ENCODE peak calls at places on chromosomes 5 and 9, in seven cellular contexts. One of them, this sample, is unnamed.

GRCh38 chr5:111296570-111296969 is 72.4 kb downstream of the CAMK4 start:
- DNase-seq in ovary: no peak
- DNase-seq in esophagus muscularis mucosa: no peak
- DNase-seq in A549: no peak
- DNase-seq in sigmoid colon: no peak
- DNase-seq in tibial nerve: no peak
- DNase-seq in K562: no peak
- DNase-seq in this sample: no peak

GRCh38 chr9:7115606-7116005 is 357.8 kb downstream of the KDM4C start:
- DNase-seq in ovary: no peak
- DNase-seq in esophagus muscularis mucosa: no peak
- DNase-seq in A549: no peak
- DNase-seq in sigmoid colon: no peak
- DNase-seq in tibial nerve: no peak
- DNase-seq in K562: no peak
- DNase-seq in this sample: no peak

GRCh38 chr5:132428147-132428482 is 58.6 kb downstream of the SLC22A5 start:
- DNase-seq in ovary: no peak
- DNase-seq in esophagus muscularis mucosa: no peak
- DNase-seq in A549: no peak
- DNase-seq in sigmoid colon: no peak
- DNase-seq in tibial nerve: no peak
- DNase-seq in K562: no peak
- DNase-seq in this sample: no peak

GRCh38 chr5:171571663-171572062 is 152.2 kb downstream of the FGF18 start:
- DNase-seq in ovary: no peak
- DNase-seq in esophagus muscularis mucosa: no peak
- DNase-seq in A549: peak
- DNase-seq in sigmoid colon: no peak
- DNase-seq in tibial nerve: no peak
- DNase-seq in K562: no peak
- DNase-seq in this sample: no peak

GRCh38 chr5:158560170-158560569 is 539.5 kb downstream of the EBF1 start:
- DNase-seq in ovary: no peak
- DNase-seq in esophagus muscularis mucosa: peak
- DNase-seq in A549: no peak
- DNase-seq in sigmoid colon: no peak
- DNase-seq in tibial nerve: no peak
- DNase-seq in K562: no peak
- DNase-seq in this sample: no peak

GRCh38 chr5:177086918-177087706 is 397 bp downstream of the FGFR4 start:
- DNase-seq in ovary: no peak
- DNase-seq in esophagus muscularis mucosa: no peak
- DNase-seq in A549: peak
- DNase-seq in sigmoid colon: no peak
- DNase-seq in tibial nerve: no peak
- DNase-seq in K562: peak
- DNase-seq in this sample: peak

GRCh38 chr9:129995409-129996160 is 47.4 kb downstream of the FNBP1 start:
- DNase-seq in ovary: no peak
- DNase-seq in esophagus muscularis mucosa: no peak
- DNase-seq in A549: no peak
- DNase-seq in sigmoid colon: no peak
- DNase-seq in tibial nerve: no peak
- DNase-seq in K562: peak
- DNase-seq in this sample: no peak

GRCh38 chr5:82365744-82366228 is 87.6 kb upstream of the RPS23 start:
- DNase-seq in ovary: no peak
- DNase-seq in esophagus muscularis mucosa: peak
- DNase-seq in A549: peak
- DNase-seq in sigmoid colon: no peak
- DNase-seq in tibial nerve: no peak
- DNase-seq in K562: no peak
- DNase-seq in this sample: peak

GRCh38 chr9:117325789-117326185 is 89.1 kb downstream of the ASTN2 start:
- DNase-seq in ovary: no peak
- DNase-seq in esophagus muscularis mucosa: no peak
- DNase-seq in A549: no peak
- DNase-seq in sigmoid colon: no peak
- DNase-seq in tibial nerve: no peak
- DNase-seq in K562: no peak
- DNase-seq in this sample: no peak

GRCh38 chr9:116572095-116572748 is 114.9 kb upstream of the TRIM32 start:
- DNase-seq in ovary: peak
- DNase-seq in esophagus muscularis mucosa: peak
- DNase-seq in A549: peak
- DNase-seq in sigmoid colon: peak
- DNase-seq in tibial nerve: peak
- DNase-seq in K562: peak
- DNase-seq in this sample: peak

GRCh38 chr5:73363911-73364730 is 84.5 kb downstream of the FOXD1 start:
- DNase-seq in ovary: no peak
- DNase-seq in esophagus muscularis mucosa: peak
- DNase-seq in A549: peak
- DNase-seq in sigmoid colon: no peak
- DNase-seq in tibial nerve: no peak
- DNase-seq in K562: no peak
- DNase-seq in this sample: no peak

GRCh38 chr5:125897068-125897467 is 526.1 kb upstream of the GRAMD2B start:
- DNase-seq in ovary: no peak
- DNase-seq in esophagus muscularis mucosa: no peak
- DNase-seq in A549: no peak
- DNase-seq in sigmoid colon: no peak
- DNase-seq in tibial nerve: no peak
- DNase-seq in K562: no peak
- DNase-seq in this sample: no peak

GRCh38 chr5:38634961-38635369 is 78.5 kb upstream of the LIFR start:
- DNase-seq in ovary: no peak
- DNase-seq in esophagus muscularis mucosa: no peak
- DNase-seq in A549: peak
- DNase-seq in sigmoid colon: no peak
- DNase-seq in tibial nerve: no peak
- DNase-seq in K562: no peak
- DNase-seq in this sample: no peak

GRCh38 chr9:34510032-34510431 is 12.8 kb downstream of the ENHO start:
- DNase-seq in ovary: no peak
- DNase-seq in esophagus muscularis mucosa: no peak
- DNase-seq in A549: no peak
- DNase-seq in sigmoid colon: peak
- DNase-seq in tibial nerve: no peak
- DNase-seq in K562: no peak
- DNase-seq in this sample: no peak

GRCh38 chr9:94553029-94553938 is 1.6 kb upstream of the PCAT7 start:
- DNase-seq in ovary: no peak
- DNase-seq in esophagus muscularis mucosa: no peak
- DNase-seq in A549: peak
- DNase-seq in sigmoid colon: no peak
- DNase-seq in tibial nerve: no peak
- DNase-seq in K562: peak
- DNase-seq in this sample: no peak

GRCh38 chr5:154274828-154275185 is 84.3 kb downstream of the GALNT10 start:
- DNase-seq in ovary: no peak
- DNase-seq in esophagus muscularis mucosa: no peak
- DNase-seq in A549: no peak
- DNase-seq in sigmoid colon: no peak
- DNase-seq in tibial nerve: no peak
- DNase-seq in K562: no peak
- DNase-seq in this sample: no peak

GRCh38 chr5:123429993-123430392 is 6.8 kb upstream of the CEP120 start:
- DNase-seq in ovary: no peak
- DNase-seq in esophagus muscularis mucosa: no peak
- DNase-seq in A549: peak
- DNase-seq in sigmoid colon: no peak
- DNase-seq in tibial nerve: no peak
- DNase-seq in K562: no peak
- DNase-seq in this sample: no peak

GRCh38 chr5:40841068-40841805 is at the start of gene CARD6:
- DNase-seq in ovary: no peak
- DNase-seq in esophagus muscularis mucosa: no peak
- DNase-seq in A549: peak
- DNase-seq in sigmoid colon: no peak
- DNase-seq in tibial nerve: no peak
- DNase-seq in K562: peak
- DNase-seq in this sample: no peak

GRCh38 chr5:123035950-123036390 is 555 bp downstream of the PPIC start:
- DNase-seq in ovary: peak
- DNase-seq in esophagus muscularis mucosa: no peak
- DNase-seq in A549: peak
- DNase-seq in sigmoid colon: peak
- DNase-seq in tibial nerve: no peak
- DNase-seq in K562: peak
- DNase-seq in this sample: peak

GRCh38 chr5:77239126-77239741 is 28.8 kb downstream of the PDE8B start:
- DNase-seq in ovary: no peak
- DNase-seq in esophagus muscularis mucosa: no peak
- DNase-seq in A549: peak
- DNase-seq in sigmoid colon: no peak
- DNase-seq in tibial nerve: no peak
- DNase-seq in K562: peak
- DNase-seq in this sample: no peak

GRCh38 chr5:82562696-82563240 is 284.6 kb upstream of the RPS23 start:
- DNase-seq in ovary: no peak
- DNase-seq in esophagus muscularis mucosa: no peak
- DNase-seq in A549: no peak
- DNase-seq in sigmoid colon: no peak
- DNase-seq in tibial nerve: no peak
- DNase-seq in K562: no peak
- DNase-seq in this sample: no peak

GRCh38 chr9:9747787-9748186 is 865.0 kb downstream of the PTPRD start:
- DNase-seq in ovary: no peak
- DNase-seq in esophagus muscularis mucosa: no peak
- DNase-seq in A549: no peak
- DNase-seq in sigmoid colon: no peak
- DNase-seq in tibial nerve: no peak
- DNase-seq in K562: no peak
- DNase-seq in this sample: no peak

GRCh38 chr5:166602271-166602670 is 1689.2 kb upstream of the WWC1 start:
- DNase-seq in ovary: no peak
- DNase-seq in esophagus muscularis mucosa: no peak
- DNase-seq in A549: no peak
- DNase-seq in sigmoid colon: no peak
- DNase-seq in tibial nerve: no peak
- DNase-seq in K562: no peak
- DNase-seq in this sample: no peak

GRCh38 chr9:137114613-137115393 is at the start of gene DPP7:
- DNase-seq in ovary: peak
- DNase-seq in esophagus muscularis mucosa: no peak
- DNase-seq in A549: peak
- DNase-seq in sigmoid colon: peak
- DNase-seq in tibial nerve: peak
- DNase-seq in K562: peak
- DNase-seq in this sample: peak

GRCh38 chr5:55665065-55665464 is 47.1 kb downstream of the SLC38A9 start:
- DNase-seq in ovary: no peak
- DNase-seq in esophagus muscularis mucosa: no peak
- DNase-seq in A549: no peak
- DNase-seq in sigmoid colon: no peak
- DNase-seq in tibial nerve: no peak
- DNase-seq in K562: no peak
- DNase-seq in this sample: no peak

GRCh38 chr9:121484659-121485446 is 14.8 kb downstream of the GGTA1 start:
- DNase-seq in ovary: no peak
- DNase-seq in esophagus muscularis mucosa: no peak
- DNase-seq in A549: no peak
- DNase-seq in sigmoid colon: no peak
- DNase-seq in tibial nerve: no peak
- DNase-seq in K562: no peak
- DNase-seq in this sample: no peak

DNA sequence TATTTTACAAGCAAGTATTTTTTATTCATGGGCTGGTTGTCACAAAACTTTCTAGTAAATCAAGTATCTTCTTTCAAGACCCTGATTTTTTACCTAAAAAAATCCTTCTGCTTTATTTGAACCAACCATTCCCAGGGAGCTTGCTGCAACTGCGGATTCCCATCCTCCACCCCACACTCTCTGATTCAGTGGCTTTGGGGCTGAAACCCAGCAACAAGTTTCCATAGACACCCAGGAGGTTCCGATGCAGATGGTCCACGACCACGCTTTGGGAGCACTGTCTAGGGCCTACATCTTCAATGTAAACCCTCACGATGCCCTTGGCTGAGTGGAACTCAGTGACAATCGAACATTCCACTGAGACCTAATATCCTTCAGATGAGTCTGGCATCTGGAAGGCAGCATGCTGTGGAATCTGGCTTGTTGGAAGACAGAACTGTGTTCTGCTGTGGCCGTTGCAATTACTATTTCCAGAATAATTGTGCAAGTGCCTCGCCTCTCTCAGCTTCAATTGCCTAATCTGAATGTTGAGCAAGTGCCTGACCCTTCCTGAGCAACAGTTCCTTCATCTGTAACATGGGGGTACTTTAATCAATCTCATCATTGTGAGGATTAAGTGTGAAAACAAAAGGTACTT is 105.1 kb downstream of the INSYN2B start:
- DNase-seq in ovary: no peak
- DNase-seq in esophagus muscularis mucosa: no peak
- DNase-seq in A549: no peak
- DNase-seq in sigmoid colon: no peak
- DNase-seq in tibial nerve: no peak
- DNase-seq in K562: no peak
- DNase-seq in this sample: no peak
- TF ChIP-seq POLR2A in ovary: no peak
- TF ChIP-seq POLR2A in esophagus muscularis mucosa: no peak
- TF ChIP-seq POLR2A in A549: no peak
- TF ChIP-seq POLR2A in sigmoid colon: no peak
- TF ChIP-seq POLR2A in tibial nerve: no peak
- TF ChIP-seq POLR2A in K562: no peak
- TF ChIP-seq POLR2A in this sample: no peak

GRCh38 chr5:59789197-59789596 is 104.3 kb downstream of the PDE4D start:
- DNase-seq in ovary: no peak
- DNase-seq in esophagus muscularis mucosa: no peak
- DNase-seq in A549: peak
- DNase-seq in sigmoid colon: peak
- DNase-seq in tibial nerve: no peak
- DNase-seq in K562: no peak
- DNase-seq in this sample: no peak
- TF ChIP-seq EP300 in ovary: no peak
- TF ChIP-seq EP300 in esophagus muscularis mucosa: no peak
- TF ChIP-seq EP300 in A549: no peak
- TF ChIP-seq EP300 in sigmoid colon: peak
- TF ChIP-seq EP300 in tibial nerve: no peak
- TF ChIP-seq EP300 in K562: no peak
- TF ChIP-seq EP300 in this sample: no peak

GRCh38 chr9:12391839-12392509 is 301.2 kb upstream of the TYRP1 start:
- DNase-seq in ovary: no peak
- DNase-seq in esophagus muscularis mucosa: no peak
- DNase-seq in A549: no peak
- DNase-seq in sigmoid colon: no peak
- DNase-seq in tibial nerve: no peak
- DNase-seq in K562: no peak
- DNase-seq in this sample: no peak
- TF ChIP-seq POLR2A in ovary: no peak
- TF ChIP-seq POLR2A in esophagus muscularis mucosa: no peak
- TF ChIP-seq POLR2A in A549: no peak
- TF ChIP-seq POLR2A in sigmoid colon: no peak
- TF ChIP-seq POLR2A in tibial nerve: no peak
- TF ChIP-seq POLR2A in K562: no peak
- TF ChIP-seq POLR2A in this sample: no peak

GRCh38 chr9:16846986-16847385 is 23.5 kb downstream of the BNC2 start:
- DNase-seq in ovary: no peak
- DNase-seq in esophagus muscularis mucosa: no peak
- DNase-seq in A549: no peak
- DNase-seq in sigmoid colon: no peak
- DNase-seq in tibial nerve: no peak
- DNase-seq in K562: no peak
- DNase-seq in this sample: no peak

GRCh38 chr9:16848189-16848588 is 22.3 kb downstream of the BNC2 start:
- DNase-seq in ovary: no peak
- DNase-seq in esophagus muscularis mucosa: no peak
- DNase-seq in A549: no peak
- DNase-seq in sigmoid colon: no peak
- DNase-seq in tibial nerve: no peak
- DNase-seq in K562: no peak
- DNase-seq in this sample: no peak
- TF ChIP-seq EP300 in ovary: no peak
- TF ChIP-seq EP300 in esophagus muscularis mucosa: no peak
- TF ChIP-seq EP300 in A549: no peak
- TF ChIP-seq EP300 in sigmoid colon: no peak
- TF ChIP-seq EP300 in tibial nerve: no peak
- TF ChIP-seq EP300 in K562: no peak
- TF ChIP-seq EP300 in this sample: no peak

This sample was measured in upper lobe of left lung.